ENCODE peak calls at places on chromosomes 13 and 19, in seven cellular contexts. Q is WERI-Rb-1; Z is hepatic stellate cell; E is stimulated activated CD8-positive, alpha-beta memory T cell treated with anti-CD3 and anti-CD28 coated beads, Interleukin-4, amount 100 ng/mL, for 1 hour; W is non-pigmented ciliary epithelial cell; L is mucosa of descending colon; G is activated CD4-positive, alpha-beta memory T cell treated with anti-CD3 and anti-CD28 coated beads for 36 hours. F is an unnamed sample.

GRCh38 chr19:35146746-35147466 is 3.9 kb downstream of the FXYD7 start:
- DNase-seq in Q (no peak), Z (no peak), E (no peak), W (no peak), L (no peak), G (no peak), F (no peak)

GRCh38 chr19:48639483-48640375 is 2.5 kb upstream of the DBP start:
- DNase-seq in Q (no peak), Z (no peak), E (no peak), W (no peak), L (no peak), G (peak), F (no peak)

GRCh38 chr13:26485786-26486185 is 71.7 kb upstream of the WASF3 start:
- DNase-seq in Q (no peak), Z (no peak), E (no peak), W (no peak), L (no peak), G (no peak), F (no peak)

GRCh38 chr13:102724923-102725322 is 30.1 kb upstream of the METTL21C start:
- DNase-seq in Q (peak), Z (no peak), E (no peak), W (no peak), L (peak), G (no peak), F (no peak)

GRCh38 chr13:99304541-99304940 is 2.7 kb downstream of the GPR183 start:
- DNase-seq in Q (no peak), Z (no peak), E (no peak), W (no peak), L (no peak), G (no peak), F (no peak)

GRCh38 chr13:43687038-43687437 is 99.7 kb downstream of the ENOX1 start:
- DNase-seq in Q (no peak), Z (no peak), E (no peak), W (no peak), L (no peak), G (no peak), F (no peak)

GRCh38 chr19:38204096-38204495 is 19.9 kb downstream of the DPF1 start:
- DNase-seq in Q (no peak), Z (no peak), E (no peak), W (no peak), L (no peak), G (no peak), F (no peak)

GRCh38 chr13:43331676-43332075 is 308.3 kb downstream of the DNAJC15 start:
- DNase-seq in Q (no peak), Z (no peak), E (no peak), W (no peak), L (no peak), G (no peak), F (no peak)

GRCh38 chr19:13430790-13431582 is 75.3 kb downstream of the CACNA1A start:
- DNase-seq in Q (peak), Z (peak), E (peak), W (peak), L (peak), G (peak), F (peak)

GRCh38 chr19:11197291-11198174 is at the start of gene KANK2:
- DNase-seq in Q (peak), Z (peak), E (peak), W (no peak), L (peak), G (peak), F (peak)

GRCh38 chr19:2344381-2344870 is 15.6 kb upstream of the TMPRSS9 start:
- DNase-seq in Q (no peak), Z (no peak), E (no peak), W (no peak), L (no peak), G (no peak), F (no peak)

GRCh38 chr13:42720116-42720857 is 61.1 kb upstream of the FAM216B start:
- DNase-seq in Q (no peak), Z (no peak), E (no peak), W (peak), L (peak), G (peak), F (no peak)

GRCh38 chr19:17090501-17091074 is 15.0 kb downstream of the MYO9B start:
- DNase-seq in Q (no peak), Z (no peak), E (no peak), W (no peak), L (no peak), G (peak), F (no peak)

GRCh38 chr19:44876930-44877530 is 14.0 kb upstream of the TOMM40 start:
- DNase-seq in Q (peak), Z (no peak), E (no peak), W (no peak), L (no peak), G (peak), F (no peak)

GRCh38 chr19:15640294-15640903 is at the start of gene CYP4F3:
- DNase-seq in Q (no peak), Z (no peak), E (no peak), W (no peak), L (peak), G (no peak), F (no peak)

GRCh38 chr19:3931041-3931440 is 1.8 kb upstream of the NMRK2 start:
- DNase-seq in Q (no peak), Z (no peak), E (no peak), W (no peak), L (peak), G (no peak), F (no peak)

GRCh38 chr19:3338541-3339181 is 27.7 kb upstream of the NFIC start:
- DNase-seq in Q (no peak), Z (peak), E (no peak), W (no peak), L (peak), G (peak), F (no peak)

GRCh38 chr13:114108894-114109293 is 23.5 kb downstream of the RASA3 start:
- DNase-seq in Q (peak), Z (no peak), E (no peak), W (no peak), L (peak), G (no peak), F (no peak)

GRCh38 chr19:40278361-40279045 is 6.6 kb downstream of the AKT2 start:
- DNase-seq in Q (no peak), Z (no peak), E (no peak), W (no peak), L (no peak), G (no peak), F (peak)

GRCh38 chr13:42751693-42752092 is 29.7 kb upstream of the FAM216B start:
- DNase-seq in Q (no peak), Z (no peak), E (no peak), W (no peak), L (no peak), G (no peak), F (no peak)

GRCh38 chr19:6576869-6577281 is 14.1 kb downstream of the CD70 start:
- DNase-seq in Q (no peak), Z (no peak), E (no peak), W (no peak), L (peak), G (no peak), F (no peak)

GRCh38 chr13:23671367-23671766 is 101.2 kb downstream of the TNFRSF19 start:
- DNase-seq in Q (no peak), Z (no peak), E (no peak), W (no peak), L (no peak), G (no peak), F (no peak)

GRCh38 chr19:10871711-10872550 is 578 bp downstream of the CARM1 start:
- DNase-seq in Q (peak), Z (peak), E (no peak), W (no peak), L (peak), G (peak), F (no peak)

GRCh38 chr19:33436360-33437345 is 63.1 kb downstream of the CEBPG start:
- DNase-seq in Q (no peak), Z (no peak), E (no peak), W (no peak), L (no peak), G (no peak), F (no peak)

GRCh38 chr13:31998131-31998530 is 33.4 kb upstream of the FRY start:
- DNase-seq in Q (no peak), Z (no peak), E (no peak), W (no peak), L (peak), G (no peak), F (peak)

GRCh38 chr19:45424191-45425058 is 708 bp upstream of the ERCC1 start:
- DNase-seq in Q (peak), Z (peak), E (no peak), W (peak), L (no peak), G (peak), F (peak)

GRCh38 chr13:51342706-51343105 is 3.2 kb downstream of the SERPINE3 start:
- DNase-seq in Q (no peak), Z (peak), E (no peak), W (peak), L (no peak), G (no peak), F (no peak)

GRCh38 chr13:95842898-95843297 is 166.0 kb downstream of the DNAJC3 start:
- DNase-seq in Q (no peak), Z (no peak), E (no peak), W (no peak), L (no peak), G (no peak), F (no peak)

GRCh38 chr13:43878897-43879322 is 630 bp downstream of the CCDC122 start:
- DNase-seq in Q (peak), Z (peak), E (peak), W (no peak), L (peak), G (peak), F (peak)

GRCh38 chr19:29193116-29193515 is 19.8 kb downstream of the UQCRFS1 start:
- DNase-seq in Q (no peak), Z (no peak), E (no peak), W (no peak), L (no peak), G (peak), F (no peak)

GRCh38 chr13:85371254-85371653 is 428.0 kb downstream of the SLITRK6 start:
- DNase-seq in Q (no peak), Z (no peak), E (no peak), W (no peak), L (no peak), G (no peak), F (no peak)

GRCh38 chr19:16233081-16233776 is 35.5 kb downstream of the AP1M1 start:
- DNase-seq in Q (no peak), Z (no peak), E (no peak), W (no peak), L (no peak), G (peak), F (no peak)

GRCh38 chr19:2453431-2454025 is 3.2 kb downstream of the LMNB2 start:
- DNase-seq in Q (no peak), Z (no peak), E (no peak), W (no peak), L (no peak), G (no peak), F (no peak)